ENCODE peak calls at places on chromosome 7, in four cellular contexts. H is IMR-90, P is HepG2, V is K562. F is an unnamed sample.

GRCh38 chr7:155375337-155376277 is 77.9 kb downstream of the INSIG1 start:
- DNase-seq in H (no peak), V (no peak), P (no peak), F (no peak)

GRCh38 chr7:151374139-151374538 is 32.5 kb downstream of the NUB1 start:
- DNase-seq in H (no peak), P (no peak), V (peak), F (no peak)

GRCh38 chr7:2143981-2144595 is 88.7 kb downstream of the MAD1L1 start:
- DNase-seq in V (no peak), H (no peak), P (no peak), F (no peak)

GRCh38 chr7:151876899-151877777 is at the start of gene PRKAG2:
- DNase-seq in V (peak), P (no peak), H (no peak), F (peak)

GRCh38 chr7:31890198-31890597 is 180.0 kb downstream of the PDE1C start:
- DNase-seq in P (no peak), V (no peak), H (peak), F (no peak)

GRCh38 chr7:150572496-150572895 is 5.3 kb downstream of the GIMAP4 start:
- DNase-seq in H (no peak), V (no peak), P (no peak), F (no peak)

GRCh38 chr7:152673902-152674301 is 2.0 kb downstream of the XRCC2 start:
- DNase-seq in H (no peak), P (no peak), V (no peak), F (no peak)

GRCh38 chr7:1844336-1844955 is 174.4 kb downstream of the ELFN1 start:
- DNase-seq in P (no peak), H (no peak), V (peak), F (no peak)

GRCh38 chr7:123351027-123351426 is 151.3 kb upstream of the SLC13A1 start:
- DNase-seq in P (no peak), V (no peak), H (no peak), F (no peak)

GRCh38 chr7:145183069-145183468 is 347.2 kb upstream of the TPK1 start:
- DNase-seq in P (no peak), H (no peak), V (no peak), F (no peak)

GRCh38 chr7:51138121-51139085 is 178.2 kb downstream of the COBL start:
- DNase-seq in V (no peak), H (no peak), P (no peak), F (no peak)

GRCh38 chr7:2515424-2516193 is 4.0 kb upstream of the LFNG start:
- DNase-seq in V (no peak), P (no peak), H (no peak), F (no peak)

GRCh38 chr7:12749746-12750145 is 62.3 kb downstream of the ARL4A start:
- DNase-seq in H (no peak), P (no peak), V (no peak), F (no peak)

GRCh38 chr7:151629873-151630272 is 110.2 kb upstream of the RHEB start:
- DNase-seq in H (no peak), P (no peak), V (no peak), F (no peak)

GRCh38 chr7:64729089-64729848 is 63.3 kb downstream of the ZNF107 start:
- DNase-seq in V (no peak), P (no peak), H (no peak), F (no peak)

GRCh38 chr7:1908823-1909420 is 238.8 kb downstream of the ELFN1 start:
- DNase-seq in H (no peak), P (no peak), V (no peak), F (no peak)

GRCh38 chr7:19061331-19061730 is 56.1 kb downstream of the TWIST1 start:
- DNase-seq in P (no peak), H (peak), V (no peak), F (no peak)

GRCh38 chr7:28685660-28686417 is 272.3 kb downstream of the TRIL start:
- DNase-seq in H (peak), P (peak), V (no peak), F (peak)

GRCh38 chr7:121049028-121049791 is 60.7 kb downstream of the CPED1 start:
- DNase-seq in H (peak), P (no peak), V (peak), F (no peak)

GRCh38 chr7:28778781-28779180 is 179.3 kb downstream of the TRIL start:
- DNase-seq in P (no peak), V (no peak), H (peak), F (no peak)

GRCh38 chr7:42426163-42426562 is 189.2 kb upstream of the GLI3 start:
- DNase-seq in V (no peak), P (no peak), H (peak), F (peak)

GRCh38 chr7:149053386-149053785 is 25.1 kb upstream of the PDIA4 start:
- DNase-seq in P (no peak), V (no peak), H (no peak), F (no peak)

GRCh38 chr7:157671358-157672255 is 334.8 kb downstream of the DNAJB6 start:
- DNase-seq in P (no peak), V (no peak), H (no peak), F (no peak)

DNA sequence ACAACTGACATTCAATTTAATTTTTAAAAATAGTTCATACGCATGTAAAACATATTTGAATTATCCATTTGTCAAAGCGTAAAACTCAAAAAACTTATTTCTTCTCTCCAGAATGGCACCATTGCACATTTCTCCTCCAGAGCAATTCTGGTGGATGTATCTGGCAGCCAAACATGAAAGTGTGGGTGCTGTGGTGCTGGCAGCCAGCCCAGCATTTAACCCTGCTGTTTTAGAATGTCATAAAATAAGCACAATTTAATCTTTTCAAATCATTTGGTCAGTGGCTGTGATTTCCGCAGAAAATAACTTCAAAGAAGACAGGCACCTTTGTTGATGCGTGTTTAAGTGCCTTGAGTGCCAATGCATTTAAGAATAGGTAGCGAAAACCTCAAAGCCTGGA is 302.7 kb upstream of the MEOX2 start:
- DNase-seq in P (no peak), H (no peak), V (no peak), F (no peak)
- TF ChIP-seq MAZ in P (no peak), H (no peak), V (no peak), F (no peak)

DNA sequence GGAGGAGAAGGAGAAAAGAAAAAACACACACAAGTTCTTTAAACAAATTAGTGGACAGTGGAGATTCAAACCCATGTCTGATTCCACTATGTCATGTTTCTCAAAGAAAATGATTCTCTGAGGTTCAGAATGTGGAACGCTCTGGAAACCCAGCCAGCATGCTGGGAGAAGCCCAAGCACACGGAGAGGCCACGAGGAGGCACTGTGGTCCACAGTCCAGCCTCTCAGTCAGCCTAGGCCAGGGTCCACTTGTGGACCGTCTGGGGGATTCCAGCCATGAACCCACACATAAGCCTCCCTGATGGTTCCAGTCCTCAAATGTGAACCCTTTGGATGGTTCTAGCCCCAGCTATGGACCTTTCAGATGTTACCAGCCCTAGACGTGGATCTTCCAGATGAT is 73.4 kb downstream of the CAV1 start:
- DNase-seq in V (peak), P (no peak), H (no peak), F (no peak)
- TF ChIP-seq MAZ in V (no peak), P (no peak), H (no peak), F (no peak)

GRCh38 chr7:100372256-100372655 is 1.0 kb upstream of the PILRA start:
- DNase-seq in H (peak), P (no peak), V (no peak), F (no peak)
- TF ChIP-seq MAZ in H (no peak), P (no peak), V (no peak), F (no peak)

DNA sequence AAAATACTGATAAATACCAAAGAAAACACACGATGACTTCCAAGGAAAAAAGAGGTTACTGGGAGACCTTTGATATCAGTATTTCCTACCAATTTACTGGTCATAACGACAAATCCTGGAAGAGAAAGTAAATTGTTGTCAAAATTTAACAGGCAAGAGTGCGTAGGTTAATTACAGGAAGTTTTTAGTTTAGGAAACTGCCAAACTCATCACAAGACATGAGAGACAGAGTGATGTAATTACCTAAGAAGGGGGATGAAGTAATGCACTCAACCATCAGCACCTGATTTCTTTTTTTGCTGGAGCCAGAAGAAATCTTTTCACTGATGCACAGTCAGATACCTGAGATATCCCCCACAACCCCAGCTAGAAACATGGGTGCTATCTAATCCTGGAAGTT is 16.8 kb downstream of the MACC1 start:
- DNase-seq in P (no peak), V (no peak), H (no peak), F (no peak)
- TF ChIP-seq MAZ in P (no peak), V (no peak), H (no peak), F (no peak)

DNA sequence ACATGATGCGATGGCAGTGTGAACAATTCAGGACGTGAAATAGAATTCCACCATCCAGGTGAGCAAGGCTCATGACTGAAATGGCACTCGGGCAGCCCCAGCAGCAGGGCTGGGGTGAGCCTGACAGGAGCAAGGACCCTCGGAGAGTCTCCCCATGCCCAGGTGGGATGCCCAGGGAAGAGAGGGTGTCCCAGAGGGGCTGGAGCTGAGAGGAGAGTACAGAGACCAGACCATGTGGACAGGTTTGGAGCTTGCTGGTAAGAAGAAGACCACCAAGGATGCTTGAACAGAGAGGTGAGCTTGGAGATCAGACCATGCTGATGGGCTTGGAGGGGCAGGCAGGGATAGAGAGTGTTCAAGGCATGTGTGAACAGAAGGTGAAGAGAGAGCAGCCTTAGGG is 83.3 kb downstream of the RAMP3 start:
- DNase-seq in H (no peak), V (no peak), P (no peak), F (no peak)
- TF ChIP-seq MAZ in H (no peak), V (no peak), P (no peak), F (no peak)

DNA sequence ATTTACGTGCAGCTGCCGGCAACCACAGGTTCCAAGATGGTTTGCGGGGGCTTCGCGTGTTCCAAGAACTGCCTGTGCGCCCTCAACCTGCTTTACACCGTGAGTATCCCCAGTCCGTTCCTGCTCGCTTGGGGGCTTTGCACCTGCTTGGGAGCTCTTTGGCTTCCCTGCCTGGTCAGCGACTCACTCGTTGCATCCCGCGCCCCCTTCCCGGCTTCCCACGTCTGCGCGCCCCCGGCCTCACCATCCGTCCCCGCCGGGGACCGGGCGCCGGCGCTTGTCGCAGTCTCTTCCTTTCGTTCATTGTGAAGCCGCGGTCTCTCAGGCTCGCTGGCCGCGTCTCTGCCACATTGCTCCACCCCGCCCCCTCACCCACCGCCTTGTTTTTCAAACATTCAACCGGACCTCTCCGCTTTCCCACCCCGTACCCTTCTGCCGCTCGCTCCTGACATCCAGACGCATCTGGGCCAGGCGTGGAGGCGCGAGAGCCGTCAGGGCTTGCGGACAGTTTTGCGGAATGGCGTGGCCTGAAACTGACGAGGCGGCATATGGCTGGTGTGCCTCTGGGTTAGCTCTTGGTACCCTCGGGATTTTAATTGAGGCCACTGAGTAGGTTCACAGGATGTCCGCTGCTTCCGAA is 497 bp downstream of the TSPAN13 start:
- DNase-seq in V (peak), H (peak), P (peak), F (no peak)
- TF ChIP-seq MAZ in V (no peak), H (no peak), P (no peak), F (no peak)

DNA sequence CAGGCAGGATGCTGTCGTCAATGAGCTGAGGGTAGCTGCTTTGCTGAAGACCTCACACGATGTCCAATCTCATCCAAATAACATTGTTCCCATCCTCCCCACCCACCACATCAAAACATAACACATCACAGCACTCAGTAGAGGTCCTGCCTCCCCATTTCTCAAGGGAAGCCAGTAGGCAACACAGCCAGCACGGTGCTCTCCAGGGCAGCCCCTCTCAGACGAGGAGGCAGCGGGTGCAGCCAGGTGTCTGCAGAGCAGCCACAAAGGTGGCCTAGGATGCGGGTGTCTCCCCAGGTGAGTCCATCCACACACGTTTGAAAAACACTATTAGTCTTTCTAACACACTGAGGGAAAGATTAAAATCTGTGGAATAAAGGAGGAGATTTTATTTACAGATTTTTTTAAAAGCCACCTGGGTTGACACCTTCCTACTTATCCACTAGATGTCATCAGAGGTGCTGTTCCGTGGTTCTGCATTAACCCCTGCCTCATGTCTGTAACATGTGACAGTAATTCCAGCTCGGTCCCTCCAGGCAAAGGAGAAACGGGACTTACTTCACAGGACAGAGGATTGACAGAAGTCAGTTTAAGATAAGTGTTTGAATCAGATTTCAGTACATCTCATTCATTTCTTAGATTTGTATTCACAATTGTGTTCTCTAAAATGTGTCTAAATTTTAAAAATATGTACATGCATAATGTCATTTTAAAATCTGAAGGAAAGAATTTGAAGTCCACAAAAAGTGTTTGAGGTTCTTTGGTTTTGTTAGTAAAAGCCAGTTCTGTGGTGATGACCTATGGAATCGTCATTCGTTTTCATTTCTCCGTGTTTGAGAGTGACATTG is 68.0 kb downstream of the LANCL2 start:
- DNase-seq in V (no peak), P (peak), H (peak), F (peak)
- TF ChIP-seq MAZ in V (no peak), P (no peak), H (no peak), F (no peak)

GRCh38 chr7:128265156-128265905 is 24.3 kb downstream of the LEP start:
- DNase-seq in P (no peak), H (no peak), V (no peak), F (no peak)

GRCh38 chr7:128268233-128268632 is 27.2 kb downstream of the LEP start:
- DNase-seq in P (no peak), V (no peak), H (no peak), F (no peak)

GRCh38 chr7:128265906-128266300 is 24.8 kb downstream of the LEP start:
- DNase-seq in H (no peak), P (no peak), V (no peak), F (no peak)

GRCh38 chr7:128266529-128266890 is 25.4 kb downstream of the LEP start:
- DNase-seq in H (no peak), P (no peak), V (no peak), F (no peak)

GRCh38 chr7:128266891-128267839 is 26.1 kb downstream of the LEP start:
- DNase-seq in V (no peak), P (peak), H (peak), F (no peak)
- TF ChIP-seq MAZ in V (no peak), P (no peak), H (no peak), F (no peak)

GRCh38 chr7:159033473-159033825 is 111.2 kb downstream of the VIPR2 start:
- DNase-seq in P (no peak), H (no peak), V (no peak), F (no peak)
- TF ChIP-seq MAZ in P (no peak), H (no peak), V (no peak), F (no peak)

GRCh38 chr7:130912910-130913720 is 179.1 kb upstream of the KLF14 start:
- DNase-seq in V (no peak), H (peak), P (peak), F (no peak)
- TF ChIP-seq MAZ in V (no peak), H (peak), P (no peak), F (no peak)